ENCODE peak calls at places on chromosomes 6 and 20, in five cellular contexts. One of them, this sample, is unnamed. For H3K9me3, the result is how much of the 10 kb centered on the place peaks cover.

GRCh38 chr6:126792340-126792739 is 326.1 kb upstream of the RSPO3 start:
- DNase-seq in stomach: no peak
- DNase-seq in ovary: no peak
- DNase-seq in A549: no peak
- DNase-seq in SK-N-SH: no peak
- DNase-seq in this sample: no peak

GRCh38 chr20:38231786-38232130 is 28.8 kb downstream of the KIAA1755 start:
- DNase-seq in stomach: no peak
- DNase-seq in ovary: no peak
- DNase-seq in A549: no peak
- DNase-seq in SK-N-SH: no peak
- DNase-seq in this sample: peak

GRCh38 chr6:143260857-143261256 is 189.6 kb downstream of the ADAT2 start:
- DNase-seq in stomach: no peak
- DNase-seq in ovary: no peak
- DNase-seq in A549: no peak
- DNase-seq in SK-N-SH: no peak
- DNase-seq in this sample: no peak

GRCh38 chr6:14792118-14792955 is 453.5 kb upstream of the JARID2 start:
- DNase-seq in stomach: no peak
- DNase-seq in ovary: no peak
- DNase-seq in A549: no peak
- DNase-seq in SK-N-SH: no peak
- DNase-seq in this sample: no peak

GRCh38 chr6:21199246-21199645 is 394.3 kb upstream of the SOX4 start:
- DNase-seq in stomach: no peak
- DNase-seq in ovary: no peak
- DNase-seq in A549: no peak
- DNase-seq in SK-N-SH: peak
- DNase-seq in this sample: no peak

GRCh38 chr6:145277358-145278097 is 457.8 kb downstream of the EPM2A start:
- DNase-seq in stomach: no peak
- DNase-seq in ovary: no peak
- DNase-seq in A549: no peak
- DNase-seq in SK-N-SH: no peak
- DNase-seq in this sample: no peak

GRCh38 chr6:34810936-34811632 is 19.2 kb downstream of the BLTP3A start:
- DNase-seq in stomach: peak
- DNase-seq in ovary: no peak
- DNase-seq in A549: no peak
- DNase-seq in SK-N-SH: no peak
- DNase-seq in this sample: no peak

GRCh38 chr6:63440057-63440456 is 120.3 kb upstream of the LGSN start:
- DNase-seq in stomach: peak
- DNase-seq in ovary: no peak
- DNase-seq in A549: peak
- DNase-seq in SK-N-SH: no peak
- DNase-seq in this sample: no peak

GRCh38 chr20:14062171-14062570 is 66.9 kb downstream of the MACROD2 start:
- DNase-seq in stomach: no peak
- DNase-seq in ovary: no peak
- DNase-seq in A549: no peak
- DNase-seq in SK-N-SH: no peak
- DNase-seq in this sample: no peak

DNA sequence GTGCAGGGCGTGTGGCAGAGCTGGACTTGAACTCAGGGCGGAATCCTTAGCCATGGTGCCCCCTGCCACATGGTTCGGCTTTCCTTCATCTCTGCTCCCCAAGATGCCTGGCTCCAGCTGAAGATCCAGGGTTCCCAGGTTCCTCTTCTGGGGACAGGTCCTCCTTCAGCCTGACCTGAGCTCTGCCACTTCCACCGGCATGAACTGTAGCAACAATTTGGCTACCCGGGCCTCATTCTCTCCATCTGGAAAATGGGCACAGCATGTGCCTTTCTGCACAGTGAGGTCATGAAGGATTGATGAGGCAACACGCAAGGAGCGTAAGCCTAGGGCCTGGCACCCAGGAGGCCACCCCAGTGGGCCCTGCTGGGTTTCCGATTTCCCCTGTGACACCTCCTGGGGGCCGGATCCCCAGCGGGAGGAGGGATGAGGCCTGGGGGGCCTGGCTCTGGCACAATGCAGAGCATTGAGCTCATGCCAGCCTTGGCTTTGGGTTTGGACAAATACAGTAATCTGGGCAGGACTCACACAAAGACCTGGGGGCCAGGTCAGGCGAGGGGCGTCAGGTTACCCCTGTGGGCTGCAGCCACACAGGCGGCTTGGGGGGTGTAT is 74.0 kb downstream of the CEBPB start:
- DNase-seq in stomach: no peak
- DNase-seq in ovary: no peak
- DNase-seq in A549: no peak
- DNase-seq in SK-N-SH: no peak
- DNase-seq in this sample: no peak
- H3K4me3 ChIP-seq in stomach: no peak
- H3K4me3 ChIP-seq in ovary: no peak
- H3K4me3 ChIP-seq in A549: no peak
- H3K4me3 ChIP-seq in SK-N-SH: no peak
- H3K4me3 ChIP-seq in this sample: no peak

GRCh38 chr6:112575309-112575834 is 228.2 kb downstream of the RFPL4B start:
- DNase-seq in stomach: no peak
- DNase-seq in ovary: no peak
- DNase-seq in A549: no peak
- DNase-seq in SK-N-SH: no peak
- DNase-seq in this sample: no peak
- H3K9me3 ChIP-seq in stomach: under half
- H3K9me3 ChIP-seq in ovary: under half
- H3K9me3 ChIP-seq in A549: under half
- H3K9me3 ChIP-seq in SK-N-SH: under half
- H3K9me3 ChIP-seq in this sample: under half

GRCh38 chr6:85581572-85581971 is 12.1 kb downstream of the SNX14 start:
- DNase-seq in stomach: no peak
- DNase-seq in ovary: no peak
- DNase-seq in A549: no peak
- DNase-seq in SK-N-SH: no peak
- DNase-seq in this sample: no peak

GRCh38 chr6:85576479-85576878 is 17.2 kb downstream of the SNX14 start:
- DNase-seq in stomach: no peak
- DNase-seq in ovary: no peak
- DNase-seq in A549: no peak
- DNase-seq in SK-N-SH: peak
- DNase-seq in this sample: no peak

GRCh38 chr6:85579581-85579980 is 14.1 kb downstream of the SNX14 start:
- DNase-seq in stomach: no peak
- DNase-seq in ovary: no peak
- DNase-seq in A549: no peak
- DNase-seq in SK-N-SH: no peak
- DNase-seq in this sample: no peak

GRCh38 chr6:85580104-85580877 is 13.4 kb downstream of the SNX14 start:
- DNase-seq in stomach: peak
- DNase-seq in ovary: no peak
- DNase-seq in A549: no peak
- DNase-seq in SK-N-SH: no peak
- DNase-seq in this sample: no peak

GRCh38 chr6:85580878-85581267 is 12.8 kb downstream of the SNX14 start:
- DNase-seq in stomach: peak
- DNase-seq in ovary: no peak
- DNase-seq in A549: no peak
- DNase-seq in SK-N-SH: no peak
- DNase-seq in this sample: no peak
- TF ChIP-seq EP300 in stomach: no peak
- TF ChIP-seq EP300 in ovary: no peak
- TF ChIP-seq EP300 in A549: no peak
- TF ChIP-seq EP300 in SK-N-SH: no peak
- TF ChIP-seq EP300 in this sample: no peak

GRCh38 chr6:158835616-158836221 is 16.6 kb upstream of the EZR start:
- DNase-seq in stomach: peak
- DNase-seq in ovary: peak
- DNase-seq in A549: no peak
- DNase-seq in SK-N-SH: no peak
- DNase-seq in this sample: peak
- H3K4me3 ChIP-seq in stomach: no peak
- H3K4me3 ChIP-seq in ovary: no peak
- H3K4me3 ChIP-seq in A549: no peak
- H3K4me3 ChIP-seq in SK-N-SH: no peak
- H3K4me3 ChIP-seq in this sample: no peak

DNA sequence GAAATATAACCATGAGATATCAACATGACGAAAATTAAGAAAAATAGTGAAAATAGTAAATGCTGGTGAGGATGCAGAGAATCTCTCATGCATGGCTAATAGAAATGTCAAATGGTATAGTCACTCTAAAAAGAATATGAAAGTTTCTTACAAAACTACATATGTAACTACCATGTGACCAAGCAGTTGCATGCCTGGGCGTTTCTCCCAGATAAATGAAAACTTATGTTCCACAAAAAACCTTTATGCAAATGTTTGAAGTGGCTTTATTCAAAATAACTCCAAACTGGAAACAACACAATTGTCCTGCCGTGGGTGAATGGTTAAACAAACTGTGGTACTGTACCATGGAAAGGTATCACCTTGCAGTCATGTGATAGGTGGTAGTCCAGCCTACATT is 112.4 kb downstream of the HDGFL1 start:
- DNase-seq in stomach: no peak
- DNase-seq in ovary: no peak
- DNase-seq in A549: no peak
- DNase-seq in SK-N-SH: no peak
- DNase-seq in this sample: no peak
- H3K9me3 ChIP-seq in stomach: under half
- H3K9me3 ChIP-seq in ovary: under half
- H3K9me3 ChIP-seq in A549: under half
- H3K9me3 ChIP-seq in SK-N-SH: under half
- H3K9me3 ChIP-seq in this sample: under half

This sample was measured in sigmoid colon.